ENCODE peak calls at places on chromosomes 7 and 10, in ten cellular contexts. Y, S, M, U, F, G, J, I, C and E are unnamed samples.
A peak's percentile ranks its signal among the peaks of the same experiment; 100 is the strongest.

GRCh38 chr7:77714195-77714594 is 17.9 kb downstream of the RSBN1L start:
- DNase-seq in Y (no peak), S (no peak), M (no peak), U (no peak), F (no peak), G (no peak), J (no peak), I (no peak), C (no peak), E (no peak)

GRCh38 chr10:5272065-5272803 is 75.6 kb downstream of the AKR1C4 start:
- DNase-seq in Y (no peak), S (no peak), M (no peak), U (no peak), F (no peak), G (no peak), J (no peak), I (no peak), C (no peak), E (no peak)

GRCh38 chr10:122494833-122495232 is 33.5 kb downstream of the HTRA1 start:
- DNase-seq in Y (no peak), S (peak; percentile 85), M (no peak), U (peak; percentile 87), F (peak; percentile 62), G (no peak), J (peak; percentile 80), I (peak; percentile 43), C (no peak), E (peak; percentile 32)

GRCh38 chr10:131043039-131043691 is 268.4 kb downstream of the TCERG1L start:
- DNase-seq in Y (no peak), S (no peak), M (no peak), U (no peak), F (no peak), G (no peak), J (no peak), I (no peak), C (no peak), E (no peak)

GRCh38 chr7:549103-549890 is 29.7 kb upstream of the PDGFA start:
- DNase-seq in Y (no peak), S (no peak), M (no peak), U (no peak), F (no peak), G (no peak), J (no peak), I (no peak), C (no peak), E (no peak)

GRCh38 chr7:114439581-114439980 is 25.0 kb downstream of the FOXP2 start:
- DNase-seq in Y (no peak), S (no peak), M (no peak), U (no peak), F (no peak), G (no peak), J (no peak), I (no peak), C (no peak), E (no peak)

GRCh38 chr7:104878577-104878976 is 135.4 kb upstream of the KMT2E start:
- DNase-seq in Y (no peak), S (no peak), M (no peak), U (no peak), F (no peak), G (no peak), J (no peak), I (no peak), C (no peak), E (no peak)

GRCh38 chr7:131843862-131844261 is 287.4 kb upstream of the PODXL start:
- DNase-seq in Y (no peak), S (peak; percentile 26), M (no peak), U (peak; percentile 6), F (no peak), G (no peak), J (no peak), I (no peak), C (no peak), E (peak; percentile 17)

GRCh38 chr7:87218941-87219544 is 489 bp downstream of the TMEM243 start:
- DNase-seq in Y (no peak), S (peak; percentile 27), M (peak; percentile 61), U (peak; percentile 51), F (peak; percentile 39), G (peak; percentile 89), J (peak; percentile 59), I (peak; percentile 70), C (peak; percentile 78), E (peak; percentile 59)

GRCh38 chr7:14377646-14378266 is 388.3 kb upstream of the ETV1 start:
- DNase-seq in Y (no peak), S (peak; percentile 77), M (no peak), U (no peak), F (no peak), G (no peak), J (no peak), I (no peak), C (no peak), E (no peak)

GRCh38 chr10:12819071-12819470 is 182.4 kb downstream of the CCDC3 start:
- DNase-seq in Y (no peak), S (no peak), M (no peak), U (no peak), F (no peak), G (peak; percentile 69), J (no peak), I (peak; percentile 35), C (peak; percentile 61), E (no peak)
- H3K36me3 ChIP-seq in Y (peaks cover 24% of the 10 kb centered on the region), S (no peaks in the 10 kb centered on the region), M (no peaks in the 10 kb centered on the region), U (no peaks in the 10 kb centered on the region), F (no peaks in the 10 kb centered on the region), G (no peaks in the 10 kb centered on the region), J (no peaks in the 10 kb centered on the region), I (no peaks in the 10 kb centered on the region), C (no peaks in the 10 kb centered on the region), E (no peaks in the 10 kb centered on the region)

GRCh38 chr10:132964231-132964630 is 21.9 kb upstream of the CFAP46 start:
- DNase-seq in Y (no peak), S (no peak), M (no peak), U (no peak), F (no peak), G (no peak), J (no peak), I (no peak), C (no peak), E (no peak)

GRCh38 chr10:132963430-132963960 is 21.1 kb upstream of the CFAP46 start:
- DNase-seq in Y (no peak), S (no peak), M (no peak), U (no peak), F (no peak), G (no peak), J (no peak), I (no peak), C (no peak), E (no peak)

GRCh38 chr10:132965411-132966057 is 23.2 kb upstream of the CFAP46 start:
- DNase-seq in Y (no peak), S (no peak), M (no peak), U (no peak), F (no peak), G (no peak), J (no peak), I (no peak), C (no peak), E (no peak)

GRCh38 chr10:132970641-132971438 is 28.5 kb upstream of the CFAP46 start:
- DNase-seq in Y (no peak), S (no peak), M (no peak), U (no peak), F (no peak), G (no peak), J (no peak), I (no peak), C (peak; percentile 65), E (no peak)

GRCh38 chr10:132967540-132967939 is 25.2 kb upstream of the CFAP46 start:
- DNase-seq in Y (no peak), S (no peak), M (no peak), U (no peak), F (no peak), G (no peak), J (no peak), I (no peak), C (no peak), E (no peak)
- H3K27me3 ChIP-seq in Y (peaks cover 54% of the 10 kb centered on the region), S (peaks cover 13% of the 10 kb centered on the region), M (peaks cover 53% of the 10 kb centered on the region), U (no peaks in the 10 kb centered on the region), F (peaks cover 76% of the 10 kb centered on the region), G (no peaks in the 10 kb centered on the region), J (peaks cover 62% of the 10 kb centered on the region), I (peaks cover 6% of the 10 kb centered on the region), C (no peaks in the 10 kb centered on the region), E (peaks cover 22% of the 10 kb centered on the region)

GRCh38 chr7:47285860-47286491 is 295.9 kb downstream of the TNS3 start:
- DNase-seq in Y (peak; percentile 68), S (peak; percentile 52), M (no peak), U (no peak), F (no peak), G (no peak), J (no peak), I (no peak), C (no peak), E (peak; percentile 22)

GRCh38 chr7:47290867-47291266 is 291.0 kb downstream of the TNS3 start:
- DNase-seq in Y (no peak), S (no peak), M (no peak), U (peak; percentile 5), F (no peak), G (no peak), J (no peak), I (no peak), C (no peak), E (no peak)

GRCh38 chr7:47290466-47290865 is 291.4 kb downstream of the TNS3 start:
- DNase-seq in Y (no peak), S (no peak), M (no peak), U (no peak), F (no peak), G (no peak), J (no peak), I (no peak), C (no peak), E (no peak)

GRCh38 chr7:47284691-47285246 is 297.1 kb downstream of the TNS3 start:
- DNase-seq in Y (peak; percentile 72), S (no peak), M (no peak), U (no peak), F (no peak), G (no peak), J (no peak), I (no peak), C (no peak), E (no peak)

DNA sequence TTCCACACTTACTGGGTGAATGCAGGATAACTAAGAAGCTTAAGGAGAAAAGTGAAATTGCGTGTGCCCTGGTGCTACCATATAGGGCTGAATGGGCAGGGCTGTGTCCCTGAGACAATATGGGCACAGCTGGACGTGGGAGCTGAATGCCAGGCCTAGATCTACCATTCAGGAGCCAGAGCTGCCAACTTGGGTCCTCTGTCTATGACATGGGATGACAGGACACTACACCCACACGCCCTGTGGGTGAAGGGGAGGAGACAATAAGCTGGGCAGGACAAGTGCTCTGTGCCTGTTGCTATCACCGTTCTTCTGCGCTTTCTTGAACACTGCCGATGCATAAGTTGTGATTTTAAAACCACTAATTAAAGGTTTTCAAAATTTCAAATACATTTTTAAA is 293.9 kb downstream of the TNS3 start:
- DNase-seq in Y (peak; percentile 37), S (no peak), M (peak; percentile 40), U (no peak), F (no peak), G (no peak), J (no peak), I (no peak), C (no peak), E (peak; percentile 45)
- H3K36me3 ChIP-seq in Y (peaks cover 29% of the 10 kb centered on the region), S (peaks cover 38% of the 10 kb centered on the region), M (peaks cover 18% of the 10 kb centered on the region), U (peaks cover 4% of the 10 kb centered on the region), F (peaks cover 100% of the 10 kb centered on the region), G (peaks cover 76% of the 10 kb centered on the region), J (peaks cover under 1% of the 10 kb centered on the region), I (peaks cover 6% of the 10 kb centered on the region), C (peaks cover 2% of the 10 kb centered on the region), E (peaks cover 30% of the 10 kb centered on the region)

DNA sequence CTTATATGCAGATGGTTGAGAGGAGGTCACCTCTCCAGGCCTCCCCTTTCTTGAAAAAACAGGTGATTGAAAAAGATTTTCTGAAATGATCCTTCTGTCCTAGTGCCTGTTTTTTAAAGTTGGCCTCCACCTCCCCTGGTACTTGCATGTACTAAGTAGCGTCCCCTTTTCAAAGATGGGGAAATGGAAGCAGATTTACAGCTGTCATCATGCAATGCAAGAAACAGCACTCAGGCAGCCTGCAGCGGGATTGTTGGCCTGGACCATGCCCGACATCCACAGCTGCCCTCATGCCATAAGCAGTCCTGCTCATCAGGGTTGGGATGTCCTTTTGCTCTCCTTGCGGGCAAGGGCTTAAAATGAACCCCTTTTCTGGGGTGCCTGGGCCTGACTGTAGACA is 127.2 kb upstream of the MGMT start:
- DNase-seq in Y (peak; percentile 90), S (no peak), M (no peak), U (no peak), F (no peak), G (no peak), J (no peak), I (no peak), C (no peak), E (no peak)
- H3K27me3 ChIP-seq in Y (peaks cover 1% of the 10 kb centered on the region), S (no peaks in the 10 kb centered on the region), M (no peaks in the 10 kb centered on the region), U (no peaks in the 10 kb centered on the region), F (peaks cover 42% of the 10 kb centered on the region), G (no peaks in the 10 kb centered on the region), J (no peaks in the 10 kb centered on the region), I (no peaks in the 10 kb centered on the region), C (no peaks in the 10 kb centered on the region), E (no peaks in the 10 kb centered on the region)